ENCODE peak calls at places on chromosomes 4 and X, in eight cellular contexts. R is mammary epithelial cell; J is neural progenitor cell; F is Peyer's patch; O is CD4-positive, alpha-beta memory T cell; L is cardiac muscle cell; D is fibroblast of lung; S is right atrium auricular region. B is an unnamed sample. For H3K4me1, the result is how much of the 10 kb centered on the place peaks cover.

GRCh38 chr4:78379040-78379439 is 172.5 kb upstream of the ANXA3 start:
- DNase-seq in R (peak), J (no peak), F (no peak), O (no peak), L (no peak), D (no peak), S (no peak), B (no peak)

GRCh38 chrX:101550362-101550761 is at the start of gene ARMCX1:
- DNase-seq in R (peak), J (peak), F (peak), O (no peak), L (peak), D (peak), S (peak), B (peak)

GRCh38 chr4:60857354-60857753 is 342.8 kb upstream of the ADGRL3 start:
- DNase-seq in R (no peak), J (no peak), F (no peak), O (no peak), L (no peak), D (no peak), S (no peak), B (no peak)

GRCh38 chrX:63275127-63275526 is 76.0 kb downstream of the SPIN4 start:
- DNase-seq in R (peak), J (peak), F (no peak), O (peak), L (no peak), D (no peak), S (no peak), B (no peak)

GRCh38 chr4:13642576-13642975 is 15.1 kb upstream of the BOD1L1 start:
- DNase-seq in R (no peak), J (no peak), F (no peak), O (no peak), L (peak), D (peak), S (no peak), B (no peak)

GRCh38 chr4:140256941-140257340 is 103.0 kb upstream of the MAML3 start:
- DNase-seq in R (no peak), J (no peak), F (no peak), O (no peak), L (no peak), D (peak), S (no peak), B (no peak)

GRCh38 chr4:87179751-87180150 is 40.7 kb downstream of the KLHL8 start:
- DNase-seq in R (peak), J (no peak), F (no peak), O (no peak), L (peak), D (peak), S (no peak), B (no peak)

GRCh38 chr4:186624951-186625350 is 69.6 kb upstream of the MTNR1A start:
- DNase-seq in R (no peak), J (peak), F (no peak), O (no peak), L (peak), D (peak), S (no peak), B (no peak)

GRCh38 chr4:2713337-2713736 is 42.8 kb downstream of the TNIP2 start:
- DNase-seq in R (no peak), J (no peak), F (no peak), O (no peak), L (no peak), D (no peak), S (no peak), B (no peak)

GRCh38 chrX:96713303-96713702 is 28.7 kb downstream of the DIAPH2 start:
- DNase-seq in R (no peak), J (no peak), F (no peak), O (no peak), L (no peak), D (no peak), S (no peak), B (no peak)

GRCh38 chrX:88244066-88244465 is 503.0 kb upstream of the CPXCR1 start:
- DNase-seq in R (no peak), J (peak), F (no peak), O (no peak), L (no peak), D (no peak), S (no peak), B (no peak)

GRCh38 chr4:23631255-23631950 is 258.4 kb downstream of the PPARGC1A start:
- DNase-seq in R (no peak), J (no peak), F (no peak), O (no peak), L (no peak), D (no peak), S (no peak), B (no peak)

GRCh38 chr4:4555916-4556315 is 14.1 kb upstream of the STX18 start:
- DNase-seq in R (peak), J (no peak), F (no peak), O (no peak), L (peak), D (peak), S (no peak), B (no peak)

GRCh38 chrX:1239681-1240142 is 27.3 kb upstream of the CRLF2 start:
- DNase-seq in R (no peak), J (no peak), F (no peak), O (no peak), L (no peak), D (no peak), S (peak), B (peak)

GRCh38 chrX:50770702-50771101 is 43.3 kb downstream of the SHROOM4 start:
- DNase-seq in R (peak), J (no peak), F (peak), O (no peak), L (peak), D (no peak), S (no peak), B (no peak)

GRCh38 chr4:32735856-32736590 is 2015.9 kb downstream of the PCDH7 start:
- DNase-seq in R (no peak), J (no peak), F (no peak), O (no peak), L (no peak), D (no peak), S (no peak), B (no peak)

GRCh38 chr4:125639182-125639621 is 324.4 kb downstream of the FAT4 start:
- DNase-seq in R (no peak), J (peak), F (no peak), O (no peak), L (peak), D (peak), S (no peak), B (no peak)

GRCh38 chr4:86271057-86271456 is 88.8 kb downstream of the MAPK10 start:
- DNase-seq in R (no peak), J (no peak), F (no peak), O (no peak), L (no peak), D (no peak), S (no peak), B (no peak)

GRCh38 chrX:88439935-88440334 is 307.1 kb upstream of the CPXCR1 start:
- DNase-seq in R (no peak), J (no peak), F (no peak), O (no peak), L (no peak), D (no peak), S (no peak), B (no peak)

GRCh38 chr4:1502501-1502886 is 96.3 kb upstream of the NKX1-1 start:
- DNase-seq in R (no peak), J (no peak), F (no peak), O (no peak), L (no peak), D (no peak), S (no peak), B (no peak)

GRCh38 chrX:15903186-15903681 is 48.6 kb upstream of the AP1S2 start:
- DNase-seq in R (no peak), J (no peak), F (no peak), O (no peak), L (no peak), D (no peak), S (no peak), B (no peak)

GRCh38 chrX:118254611-118255010 is 91.3 kb upstream of the WDR44 start:
- DNase-seq in R (peak), J (peak), F (no peak), O (peak), L (peak), D (peak), S (peak), B (no peak)

GRCh38 chr4:151021637-151022334 is 6.7 kb upstream of the LRBA start:
- DNase-seq in R (no peak), J (no peak), F (no peak), O (no peak), L (no peak), D (no peak), S (no peak), B (no peak)

GRCh38 chr4:151260526-151260925 is 16.4 kb upstream of the PRSS48 start:
- DNase-seq in R (peak), J (no peak), F (no peak), O (no peak), L (no peak), D (no peak), S (no peak), B (no peak)

GRCh38 chr4:169625886-169626285 is 5.5 kb downstream of the CLCN3 start:
- DNase-seq in R (no peak), J (no peak), F (no peak), O (no peak), L (no peak), D (no peak), S (no peak), B (no peak)

GRCh38 chrX:10615931-10616780 is 4.2 kb downstream of the MID1 start:
- DNase-seq in R (no peak), J (peak), F (no peak), O (no peak), L (peak), D (peak), S (no peak), B (peak)

GRCh38 chr4:74157743-74158560 is at the start of gene MTHFD2L:
- DNase-seq in R (peak), J (peak), F (peak), O (peak), L (peak), D (peak), S (peak), B (peak)

GRCh38 chr4:74158561-74159396 is 861 bp downstream of the MTHFD2L start:
- DNase-seq in R (peak), J (no peak), F (no peak), O (no peak), L (peak), D (peak), S (no peak), B (no peak)

GRCh38 chr4:74157116-74157742 is 689 bp upstream of the MTHFD2L start:
- DNase-seq in R (no peak), J (no peak), F (no peak), O (no peak), L (peak), D (peak), S (no peak), B (no peak)

GRCh38 chr4:74159397-74159709 is 1.4 kb downstream of the MTHFD2L start:
- DNase-seq in R (no peak), J (no peak), F (no peak), O (no peak), L (no peak), D (no peak), S (no peak), B (no peak)

GRCh38 chr4:74156521-74156920 is 1.4 kb upstream of the MTHFD2L start:
- DNase-seq in R (no peak), J (no peak), F (no peak), O (no peak), L (peak), D (no peak), S (no peak), B (no peak)
- H3K4me3 ChIP-seq in R (no peak), J (no peak), F (no peak), O (no peak), L (no peak), D (no peak), S (no peak), B (no peak)

GRCh38 chrX:9503261-9503660 is 38.4 kb downstream of the TBL1X start:
- DNase-seq in R (no peak), J (no peak), F (no peak), O (no peak), L (no peak), D (no peak), S (no peak), B (no peak)
- H3K27ac ChIP-seq in R (no peak), J (no peak), F (no peak), O (no peak), L (no peak), D (no peak), S (no peak), B (no peak)

DNA sequence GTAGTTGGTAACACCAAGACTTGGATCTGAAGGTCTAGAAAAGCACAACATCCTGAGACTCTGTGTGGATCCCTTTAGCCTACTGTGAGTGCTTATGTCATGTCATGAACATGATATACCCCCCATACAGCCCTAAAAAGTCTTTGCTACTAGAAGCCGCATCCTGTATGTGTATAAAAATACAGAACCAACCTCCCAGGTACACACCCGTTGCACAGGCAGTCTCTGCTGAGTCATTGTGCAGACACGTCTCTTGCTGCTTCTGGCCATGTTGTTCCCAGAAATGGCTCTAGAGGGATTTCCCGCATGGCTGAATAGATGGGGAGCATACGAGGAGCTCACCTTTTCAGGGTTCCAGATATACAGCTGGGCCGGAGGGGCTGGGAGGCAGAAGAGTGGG is 93.3 kb downstream of the MAMLD1 start:
- DNase-seq in R (peak), J (no peak), F (no peak), O (no peak), L (no peak), D (no peak), S (no peak), B (no peak)
- H3K4me1 ChIP-seq in R (under half), J (under half), F (under half), O (under half), L (under half), D (under half), S (under half), B (under half)

DNA sequence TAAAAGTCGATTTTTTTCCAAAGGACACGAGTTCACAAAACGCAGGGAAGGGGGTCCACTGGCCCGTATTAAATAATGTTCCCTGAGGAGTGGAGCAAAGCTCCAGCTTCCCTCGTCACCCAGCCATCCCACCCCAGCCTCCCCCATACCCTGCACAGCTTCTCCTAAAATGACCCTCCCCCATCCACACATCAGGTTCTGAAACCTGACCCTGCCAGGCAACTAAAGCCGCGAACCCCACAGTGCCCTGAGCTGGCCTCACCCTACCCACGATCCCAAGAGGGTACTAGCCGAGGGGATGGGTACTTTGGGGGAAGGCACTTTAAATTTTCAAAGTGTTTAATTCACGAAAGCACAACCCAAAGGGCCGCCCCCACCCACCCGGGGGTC is 637 bp downstream of the APOO start:
- DNase-seq in R (no peak), J (peak), F (no peak), O (no peak), L (no peak), D (no peak), S (no peak), B (peak)
- H3K4me3 ChIP-seq in R (peak), J (peak), F (peak), O (peak), L (peak), D (peak), S (peak), B (peak)